ENCODE peak calls at places on chromosomes 7 and 10, in eight cellular contexts. N is heart left ventricle, O is MCF 10A, V is lower leg skin, I is tibial nerve, R is cardiac fibroblast, S is endodermal cell, T is Calu3. D is an unnamed sample.

GRCh38 chr10:3935933-3936359 is 150.9 kb upstream of the KLF6 start:
- DNase-seq in N (no peak), O (no peak), V (no peak), I (no peak), R (peak), S (no peak), T (no peak), D (no peak)

GRCh38 chr7:5423844-5424688 is 432 bp upstream of the TNRC18 start:
- DNase-seq in N (peak), O (peak), V (peak), I (peak), R (peak), S (peak), T (peak), D (peak)

GRCh38 chr7:78530351-78530750 is 731.8 kb downstream of the PHTF2 start:
- DNase-seq in N (no peak), O (peak), V (no peak), I (no peak), R (peak), S (no peak), T (no peak), D (no peak)

GRCh38 chr7:117667456-117667855 is 187.6 kb downstream of the CFTR start:
- DNase-seq in N (no peak), O (no peak), V (no peak), I (no peak), R (no peak), S (no peak), T (no peak), D (no peak)

GRCh38 chr10:31803606-31804195 is 124.9 kb downstream of the ARHGAP12 start:
- DNase-seq in N (no peak), O (no peak), V (no peak), I (no peak), R (no peak), S (no peak), T (no peak), D (no peak)

GRCh38 chr10:69087600-69088470 is at the start of gene SRGN:
- DNase-seq in N (no peak), O (peak), V (peak), I (peak), R (peak), S (no peak), T (no peak), D (no peak)

GRCh38 chr7:157656195-157656769 is 319.5 kb downstream of the DNAJB6 start:
- DNase-seq in N (peak), O (no peak), V (no peak), I (no peak), R (no peak), S (peak), T (no peak), D (no peak)

GRCh38 chr7:16357921-16358320 is 63.4 kb downstream of the CRPPA start:
- DNase-seq in N (peak), O (no peak), V (no peak), I (no peak), R (no peak), S (no peak), T (no peak), D (no peak)

GRCh38 chr10:61752111-61753011 is 89.6 kb downstream of the CABCOCO1 start:
- DNase-seq in N (no peak), O (peak), V (no peak), I (no peak), R (peak), S (no peak), T (peak), D (no peak)

GRCh38 chr7:143172354-143172753 is 10.9 kb upstream of the TAS2R39 start:
- DNase-seq in N (no peak), O (peak), V (no peak), I (no peak), R (peak), S (no peak), T (peak), D (no peak)

GRCh38 chr7:107045980-107046379 is 1.5 kb downstream of the PRKAR2B start:
- DNase-seq in N (no peak), O (peak), V (no peak), I (no peak), R (peak), S (no peak), T (no peak), D (no peak)

GRCh38 chr10:52400564-52400963 is 86.5 kb downstream of the DKK1 start:
- DNase-seq in N (no peak), O (peak), V (no peak), I (no peak), R (peak), S (no peak), T (no peak), D (no peak)

GRCh38 chr10:62096534-62096933 is 172.1 kb downstream of the RTKN2 start:
- DNase-seq in N (no peak), O (peak), V (no peak), I (no peak), R (no peak), S (no peak), T (no peak), D (no peak)

GRCh38 chr7:41238851-41239331 is 464.0 kb downstream of the INHBA start:
- DNase-seq in N (no peak), O (peak), V (no peak), I (no peak), R (peak), S (no peak), T (no peak), D (no peak)

GRCh38 chr7:94087664-94088352 is 83.7 kb upstream of the BET1 start:
- DNase-seq in N (no peak), O (peak), V (peak), I (no peak), R (peak), S (peak), T (peak), D (no peak)

GRCh38 chr10:96833220-96834001 is 1.3 kb downstream of the LCOR start:
- DNase-seq in N (no peak), O (peak), V (peak), I (no peak), R (peak), S (peak), T (peak), D (no peak)

GRCh38 chr10:128863411-128863810 is 603.6 kb upstream of the MGMT start:
- DNase-seq in N (no peak), O (no peak), V (peak), I (no peak), R (no peak), S (no peak), T (no peak), D (no peak)

GRCh38 chr7:114415054-114415997 is 711 bp downstream of the FOXP2 start:
- DNase-seq in N (no peak), O (no peak), V (no peak), I (no peak), R (no peak), S (no peak), T (no peak), D (no peak)

GRCh38 chr10:121077331-121077730 is 226.2 kb downstream of the WDR11 start:
- DNase-seq in N (no peak), O (peak), V (peak), I (peak), R (no peak), S (no peak), T (no peak), D (no peak)

GRCh38 chr7:930975-931758 is 23.3 kb downstream of the ADAP1 start:
- DNase-seq in N (no peak), O (no peak), V (no peak), I (no peak), R (no peak), S (no peak), T (no peak), D (no peak)

GRCh38 chr7:100247152-100247757 is 27.5 kb downstream of the PVRIG start:
- DNase-seq in N (no peak), O (peak), V (no peak), I (no peak), R (peak), S (peak), T (peak), D (no peak)

GRCh38 chr10:78959901-78960300 is 108.9 kb upstream of the ZMIZ1 start:
- DNase-seq in N (peak), O (no peak), V (no peak), I (no peak), R (no peak), S (no peak), T (no peak), D (no peak)

GRCh38 chr7:16562456-16563220 is 36.0 kb downstream of the LRRC72 start:
- DNase-seq in N (no peak), O (no peak), V (no peak), I (no peak), R (no peak), S (no peak), T (no peak), D (no peak)

GRCh38 chr10:78458983-78459638 is 425.4 kb downstream of the RPS24 start:
- DNase-seq in N (no peak), O (peak), V (no peak), I (no peak), R (peak), S (peak), T (peak), D (no peak)

GRCh38 chr10:133000648-133001047 is 58.3 kb upstream of the CFAP46 start:
- DNase-seq in N (peak), O (no peak), V (no peak), I (no peak), R (no peak), S (no peak), T (no peak), D (no peak)

GRCh38 chr7:158815046-158815445 is 14.3 kb downstream of the ESYT2 start:
- DNase-seq in N (no peak), O (no peak), V (no peak), I (no peak), R (peak), S (peak), T (no peak), D (no peak)

GRCh38 chr7:1532456-1533254 is 2.2 kb downstream of the MAFK start:
- DNase-seq in N (peak), O (peak), V (peak), I (peak), R (peak), S (peak), T (peak), D (no peak)

GRCh38 chr10:86523348-86523747 is 1.8 kb upstream of the WAPL start:
- DNase-seq in N (no peak), O (peak), V (no peak), I (no peak), R (peak), S (no peak), T (no peak), D (no peak)

GRCh38 chr7:2288503-2288902 is 25.7 kb downstream of the SNX8 start:
- DNase-seq in N (peak), O (no peak), V (no peak), I (no peak), R (no peak), S (no peak), T (no peak), D (no peak)

GRCh38 chr7:465710-466400 is 53.8 kb downstream of the PDGFA start:
- DNase-seq in N (no peak), O (no peak), V (no peak), I (no peak), R (no peak), S (no peak), T (no peak), D (no peak)

GRCh38 chr10:78968960-78969359 is 99.8 kb upstream of the ZMIZ1 start:
- DNase-seq in N (peak), O (no peak), V (no peak), I (no peak), R (no peak), S (no peak), T (no peak), D (no peak)

GRCh38 chr10:99660662-99661369 is 1.5 kb downstream of the ENTPD7 start:
- DNase-seq in N (no peak), O (no peak), V (no peak), I (no peak), R (no peak), S (no peak), T (no peak), D (no peak)

GRCh38 chr10:99659868-99660366 is 608 bp downstream of the ENTPD7 start:
- DNase-seq in N (peak), O (no peak), V (no peak), I (no peak), R (no peak), S (no peak), T (no peak), D (no peak)

GRCh38 chr10:99658622-99659030 is 683 bp upstream of the ENTPD7 start:
- DNase-seq in N (peak), O (no peak), V (no peak), I (peak), R (peak), S (peak), T (no peak), D (no peak)

GRCh38 chr10:99661370-99661749 is 2.1 kb downstream of the ENTPD7 start:
- DNase-seq in N (no peak), O (peak), V (no peak), I (no peak), R (peak), S (no peak), T (no peak), D (no peak)

DNA sequence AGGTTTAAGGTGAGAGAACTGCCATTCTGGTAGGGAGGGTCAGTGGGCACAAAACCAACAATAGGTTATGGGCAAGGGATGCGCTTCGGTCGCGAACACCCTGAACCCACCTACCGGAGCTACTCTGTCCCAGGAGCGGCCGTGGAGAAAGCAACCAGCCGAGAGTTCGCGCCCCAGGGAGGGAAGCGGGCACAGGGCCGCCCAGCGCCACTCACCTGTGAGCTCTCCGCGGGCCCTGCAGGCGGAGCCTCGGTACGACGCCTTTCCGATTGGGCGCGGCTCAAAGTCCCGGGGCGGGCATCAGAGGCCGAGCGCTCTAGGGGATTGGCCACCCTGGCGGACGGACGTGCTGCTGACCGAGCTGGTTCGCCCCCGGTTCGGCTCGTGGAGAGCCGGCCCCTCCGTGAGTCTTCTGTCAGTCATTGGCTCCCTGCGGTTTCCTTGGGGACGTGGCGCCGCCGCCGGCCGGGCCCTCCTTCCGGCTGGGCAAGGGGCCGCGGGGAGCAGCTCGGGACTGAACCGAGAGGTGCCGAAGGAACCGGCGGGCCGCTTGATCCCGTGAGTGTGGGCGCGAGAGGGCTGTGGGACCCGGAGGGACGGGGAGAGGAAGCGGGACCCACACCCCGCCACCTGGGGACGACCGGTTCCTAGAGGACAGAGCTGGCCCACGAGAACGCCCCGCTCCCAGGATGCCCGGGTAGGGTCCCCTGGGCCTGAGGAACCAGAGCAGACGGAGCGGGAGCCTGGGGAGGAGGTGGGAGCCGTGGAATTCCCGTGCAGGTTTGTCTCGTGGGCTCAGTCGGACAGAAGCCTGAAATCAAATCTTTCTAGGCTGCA is at the start of gene ENTPD7:
- DNase-seq in N (peak), O (peak), V (peak), I (peak), R (peak), S (peak), T (peak), D (peak)
- TF ChIP-seq CTCF in N (peak), O (peak), V (no peak), I (peak), R (peak), S (peak), T (no peak), D (no peak)

DNA sequence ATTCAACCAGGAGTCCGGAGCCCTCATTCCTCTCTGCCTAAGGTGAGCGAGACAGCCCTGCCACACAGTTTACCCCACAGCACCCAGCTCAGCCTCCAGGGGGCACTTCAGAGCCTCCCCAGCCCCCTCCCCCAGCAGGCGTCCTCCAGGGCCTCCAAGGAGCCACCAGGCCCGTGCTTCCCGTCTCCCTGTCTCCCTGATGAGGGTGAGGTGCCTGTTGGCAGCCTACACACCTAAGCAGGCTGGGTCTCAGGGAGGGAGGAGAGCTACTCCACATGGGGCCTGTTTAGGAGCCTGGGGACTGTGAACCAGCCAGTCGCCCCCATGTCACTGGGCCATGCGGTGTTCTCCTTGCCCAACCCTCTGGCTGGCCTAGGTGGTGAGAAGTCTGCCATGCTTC is 28.9 kb upstream of the TRIM8 start:
- DNase-seq in N (no peak), O (peak), V (no peak), I (no peak), R (no peak), S (peak), T (no peak), D (no peak)
- TF ChIP-seq CTCF in N (peak), O (peak), V (no peak), I (no peak), R (peak), S (peak), T (peak), D (peak)

GRCh38 chr10:22620929-22621328 is 93.4 kb downstream of the PIP4K2A start:
- DNase-seq in N (no peak), O (no peak), V (no peak), I (no peak), R (no peak), S (no peak), T (no peak), D (no peak)

GRCh38 chr10:22621726-22622125 is 92.7 kb downstream of the PIP4K2A start:
- DNase-seq in N (no peak), O (no peak), V (no peak), I (no peak), R (no peak), S (no peak), T (no peak), D (no peak)

GRCh38 chr10:22623624-22624263 is 90.6 kb downstream of the PIP4K2A start:
- DNase-seq in N (no peak), O (no peak), V (no peak), I (no peak), R (no peak), S (no peak), T (no peak), D (no peak)

GRCh38 chr10:22624289-22624738 is 90.1 kb downstream of the PIP4K2A start:
- DNase-seq in N (no peak), O (peak), V (no peak), I (no peak), R (peak), S (no peak), T (no peak), D (no peak)

GRCh38 chr10:22622242-22622806 is 92.1 kb downstream of the PIP4K2A start:
- DNase-seq in N (no peak), O (no peak), V (no peak), I (no peak), R (no peak), S (no peak), T (no peak), D (no peak)
- TF ChIP-seq CTCF in N (no peak), O (no peak), V (no peak), I (no peak), R (no peak), S (no peak), T (no peak), D (no peak)

GRCh38 chr7:20484366-20484765 is 131.1 kb upstream of the ABCB5 start:
- DNase-seq in N (no peak), O (no peak), V (no peak), I (no peak), R (no peak), S (no peak), T (no peak), D (no peak)

GRCh38 chr7:20477091-20477490 is 138.4 kb upstream of the ABCB5 start:
- DNase-seq in N (no peak), O (no peak), V (no peak), I (no peak), R (no peak), S (no peak), T (no peak), D (no peak)

GRCh38 chr7:20482071-20482470 is 133.4 kb upstream of the ABCB5 start:
- DNase-seq in N (no peak), O (no peak), V (no peak), I (no peak), R (no peak), S (no peak), T (no peak), D (no peak)
- TF ChIP-seq CTCF in N (no peak), O (no peak), V (no peak), I (no peak), R (no peak), S (no peak), T (no peak), D (no peak)